ENCODE peak calls at places on chromosomes 11 and 22, in seven cellular contexts. One of them, this sample, is unnamed. For H3K27me3 and H3K4me1, the result is how much of the 10 kb centered on the place peaks cover.

GRCh38 chr11:68430801-68431200 is 29.8 kb upstream of the PPP6R3 start:
- DNase-seq in body of pancreas: no peak
- DNase-seq in psoas muscle: no peak
- DNase-seq in neuronal stem cell: no peak
- DNase-seq in PC-3: peak
- DNase-seq in vagina: no peak
- DNase-seq in Panc1: no peak
- DNase-seq in this sample: no peak

GRCh38 chr22:31286360-31287255 is 5.7 kb downstream of the PIK3IP1 start:
- DNase-seq in body of pancreas: peak
- DNase-seq in psoas muscle: no peak
- DNase-seq in neuronal stem cell: no peak
- DNase-seq in PC-3: no peak
- DNase-seq in vagina: no peak
- DNase-seq in Panc1: no peak
- DNase-seq in this sample: no peak

GRCh38 chr11:70220136-70220535 is 17.0 kb downstream of the FADD start:
- DNase-seq in body of pancreas: no peak
- DNase-seq in psoas muscle: no peak
- DNase-seq in neuronal stem cell: no peak
- DNase-seq in PC-3: no peak
- DNase-seq in vagina: no peak
- DNase-seq in Panc1: no peak
- DNase-seq in this sample: no peak

GRCh38 chr11:88179141-88179540 is 3.9 kb upstream of the RAB38 start:
- DNase-seq in body of pancreas: no peak
- DNase-seq in psoas muscle: no peak
- DNase-seq in neuronal stem cell: no peak
- DNase-seq in PC-3: peak
- DNase-seq in vagina: no peak
- DNase-seq in Panc1: no peak
- DNase-seq in this sample: no peak

GRCh38 chr11:17014321-17014773 is at the start of gene PLEKHA7:
- DNase-seq in body of pancreas: no peak
- DNase-seq in psoas muscle: no peak
- DNase-seq in neuronal stem cell: peak
- DNase-seq in PC-3: peak
- DNase-seq in vagina: no peak
- DNase-seq in Panc1: no peak
- DNase-seq in this sample: no peak

GRCh38 chr11:31810779-31811647 is at the start of gene PAX6:
- DNase-seq in body of pancreas: peak
- DNase-seq in psoas muscle: no peak
- DNase-seq in neuronal stem cell: peak
- DNase-seq in PC-3: peak
- DNase-seq in vagina: no peak
- DNase-seq in Panc1: no peak
- DNase-seq in this sample: no peak

GRCh38 chr22:26197427-26197826 is 28.2 kb downstream of the SEZ6L start:
- DNase-seq in body of pancreas: no peak
- DNase-seq in psoas muscle: no peak
- DNase-seq in neuronal stem cell: no peak
- DNase-seq in PC-3: no peak
- DNase-seq in vagina: peak
- DNase-seq in Panc1: no peak
- DNase-seq in this sample: no peak

GRCh38 chr22:44444341-44445306 is 53.4 kb downstream of the RTL6 start:
- DNase-seq in body of pancreas: no peak
- DNase-seq in psoas muscle: no peak
- DNase-seq in neuronal stem cell: no peak
- DNase-seq in PC-3: no peak
- DNase-seq in vagina: no peak
- DNase-seq in Panc1: no peak
- DNase-seq in this sample: no peak

GRCh38 chr11:95072948-95073347 is 6.2 kb downstream of the SRSF8 start:
- DNase-seq in body of pancreas: no peak
- DNase-seq in psoas muscle: no peak
- DNase-seq in neuronal stem cell: no peak
- DNase-seq in PC-3: peak
- DNase-seq in vagina: no peak
- DNase-seq in Panc1: no peak
- DNase-seq in this sample: no peak

GRCh38 chr11:69213315-69213714 is 57.6 kb downstream of the SMIM38 start:
- DNase-seq in body of pancreas: no peak
- DNase-seq in psoas muscle: no peak
- DNase-seq in neuronal stem cell: no peak
- DNase-seq in PC-3: no peak
- DNase-seq in vagina: peak
- DNase-seq in Panc1: no peak
- DNase-seq in this sample: no peak

GRCh38 chr11:19912206-19913118 is 199.8 kb downstream of the NAV2 start:
- DNase-seq in body of pancreas: no peak
- DNase-seq in psoas muscle: no peak
- DNase-seq in neuronal stem cell: no peak
- DNase-seq in PC-3: no peak
- DNase-seq in vagina: no peak
- DNase-seq in Panc1: no peak
- DNase-seq in this sample: no peak

GRCh38 chr11:67033661-67034166 is 10.8 kb downstream of the SYT12 start:
- DNase-seq in body of pancreas: no peak
- DNase-seq in psoas muscle: no peak
- DNase-seq in neuronal stem cell: no peak
- DNase-seq in PC-3: peak
- DNase-seq in vagina: no peak
- DNase-seq in Panc1: no peak
- DNase-seq in this sample: no peak

GRCh38 chr11:69516526-69516925 is 35.1 kb downstream of the LINC01488 start:
- DNase-seq in body of pancreas: no peak
- DNase-seq in psoas muscle: no peak
- DNase-seq in neuronal stem cell: no peak
- DNase-seq in PC-3: no peak
- DNase-seq in vagina: no peak
- DNase-seq in Panc1: no peak
- DNase-seq in this sample: no peak

GRCh38 chr22:20632082-20632481 is 124.7 kb downstream of the MED15 start:
- DNase-seq in body of pancreas: no peak
- DNase-seq in psoas muscle: no peak
- DNase-seq in neuronal stem cell: no peak
- DNase-seq in PC-3: no peak
- DNase-seq in vagina: no peak
- DNase-seq in Panc1: no peak
- DNase-seq in this sample: no peak

GRCh38 chr11:63020671-63021255 is 5.1 kb upstream of the SLC22A8 start:
- DNase-seq in body of pancreas: no peak
- DNase-seq in psoas muscle: no peak
- DNase-seq in neuronal stem cell: peak
- DNase-seq in PC-3: peak
- DNase-seq in vagina: peak
- DNase-seq in Panc1: no peak
- DNase-seq in this sample: no peak

GRCh38 chr11:100789500-100789899 is 102.4 kb downstream of the ARHGAP42 start:
- DNase-seq in body of pancreas: peak
- DNase-seq in psoas muscle: peak
- DNase-seq in neuronal stem cell: no peak
- DNase-seq in PC-3: peak
- DNase-seq in vagina: no peak
- DNase-seq in Panc1: no peak
- DNase-seq in this sample: peak

GRCh38 chr22:24594569-24595120 is 1.8 kb upstream of the LRRC75B start:
- DNase-seq in body of pancreas: peak
- DNase-seq in psoas muscle: no peak
- DNase-seq in neuronal stem cell: no peak
- DNase-seq in PC-3: no peak
- DNase-seq in vagina: no peak
- DNase-seq in Panc1: no peak
- DNase-seq in this sample: no peak

GRCh38 chr11:74168838-74169237 is 2.0 kb downstream of the C2CD3 start:
- DNase-seq in body of pancreas: no peak
- DNase-seq in psoas muscle: no peak
- DNase-seq in neuronal stem cell: no peak
- DNase-seq in PC-3: no peak
- DNase-seq in vagina: no peak
- DNase-seq in Panc1: no peak
- DNase-seq in this sample: no peak

GRCh38 chr11:75667831-75668507 is 869 bp downstream of the MAP6 start:
- DNase-seq in body of pancreas: peak
- DNase-seq in psoas muscle: peak
- DNase-seq in neuronal stem cell: peak
- DNase-seq in PC-3: peak
- DNase-seq in vagina: no peak
- DNase-seq in Panc1: no peak
- DNase-seq in this sample: peak
- H3K27ac ChIP-seq in body of pancreas: no peak
- H3K27ac ChIP-seq in psoas muscle: no peak
- H3K27ac ChIP-seq in neuronal stem cell: no peak
- H3K27ac ChIP-seq in PC-3: no peak
- H3K27ac ChIP-seq in vagina: peak
- H3K27ac ChIP-seq in Panc1: no peak
- H3K27ac ChIP-seq in this sample: peak

GRCh38 chr11:111539426-111540113 is 950 bp upstream of the LAYN start:
- DNase-seq in body of pancreas: no peak
- DNase-seq in psoas muscle: no peak
- DNase-seq in neuronal stem cell: no peak
- DNase-seq in PC-3: no peak
- DNase-seq in vagina: no peak
- DNase-seq in Panc1: no peak
- DNase-seq in this sample: no peak

GRCh38 chr11:111540114-111540920 is at the start of gene LAYN:
- DNase-seq in body of pancreas: peak
- DNase-seq in psoas muscle: peak
- DNase-seq in neuronal stem cell: peak
- DNase-seq in PC-3: no peak
- DNase-seq in vagina: no peak
- DNase-seq in Panc1: no peak
- DNase-seq in this sample: peak

GRCh38 chr11:111540921-111541208 is 345 bp downstream of the LAYN start:
- DNase-seq in body of pancreas: no peak
- DNase-seq in psoas muscle: no peak
- DNase-seq in neuronal stem cell: no peak
- DNase-seq in PC-3: no peak
- DNase-seq in vagina: no peak
- DNase-seq in Panc1: no peak
- DNase-seq in this sample: no peak

GRCh38 chr11:111537336-111537860 is 3.1 kb upstream of the LAYN start:
- DNase-seq in body of pancreas: no peak
- DNase-seq in psoas muscle: no peak
- DNase-seq in neuronal stem cell: no peak
- DNase-seq in PC-3: no peak
- DNase-seq in vagina: no peak
- DNase-seq in Panc1: no peak
- DNase-seq in this sample: no peak

GRCh38 chr11:111538407-111539114 is 2.0 kb upstream of the LAYN start:
- DNase-seq in body of pancreas: no peak
- DNase-seq in psoas muscle: no peak
- DNase-seq in neuronal stem cell: no peak
- DNase-seq in PC-3: peak
- DNase-seq in vagina: no peak
- DNase-seq in Panc1: no peak
- DNase-seq in this sample: no peak
- H3K27me3 ChIP-seq in body of pancreas: under half
- H3K27me3 ChIP-seq in psoas muscle: under half
- H3K27me3 ChIP-seq in neuronal stem cell: half or more
- H3K27me3 ChIP-seq in PC-3: under half
- H3K27me3 ChIP-seq in vagina: under half
- H3K27me3 ChIP-seq in Panc1: under half
- H3K27me3 ChIP-seq in this sample: under half

DNA sequence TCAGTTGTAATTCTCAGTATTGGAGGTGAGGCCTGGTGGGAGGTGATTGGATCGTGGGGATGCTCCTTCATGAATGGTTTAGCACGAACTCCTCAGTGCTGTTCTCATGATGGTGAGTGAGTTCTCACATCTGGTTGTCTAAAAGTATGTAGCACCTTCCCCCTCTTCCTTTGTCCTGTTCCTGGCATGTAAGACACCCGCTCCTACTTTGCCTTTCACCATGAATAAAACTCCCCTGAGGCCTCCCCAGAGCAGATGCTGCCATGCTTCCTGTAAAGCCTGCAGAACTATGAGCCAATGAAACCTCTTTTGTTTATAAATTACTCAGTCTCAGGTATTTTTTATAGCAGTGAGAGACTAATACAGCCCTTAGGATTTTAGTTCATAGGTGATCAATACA is 191.5 kb downstream of the MAML2 start:
- DNase-seq in body of pancreas: no peak
- DNase-seq in psoas muscle: no peak
- DNase-seq in neuronal stem cell: no peak
- DNase-seq in PC-3: no peak
- DNase-seq in vagina: no peak
- DNase-seq in Panc1: no peak
- DNase-seq in this sample: no peak
- H3K4me1 ChIP-seq in body of pancreas: under half
- H3K4me1 ChIP-seq in psoas muscle: under half
- H3K4me1 ChIP-seq in neuronal stem cell: under half
- H3K4me1 ChIP-seq in PC-3: half or more
- H3K4me1 ChIP-seq in vagina: under half
- H3K4me1 ChIP-seq in Panc1: under half
- H3K4me1 ChIP-seq in this sample: under half

DNA sequence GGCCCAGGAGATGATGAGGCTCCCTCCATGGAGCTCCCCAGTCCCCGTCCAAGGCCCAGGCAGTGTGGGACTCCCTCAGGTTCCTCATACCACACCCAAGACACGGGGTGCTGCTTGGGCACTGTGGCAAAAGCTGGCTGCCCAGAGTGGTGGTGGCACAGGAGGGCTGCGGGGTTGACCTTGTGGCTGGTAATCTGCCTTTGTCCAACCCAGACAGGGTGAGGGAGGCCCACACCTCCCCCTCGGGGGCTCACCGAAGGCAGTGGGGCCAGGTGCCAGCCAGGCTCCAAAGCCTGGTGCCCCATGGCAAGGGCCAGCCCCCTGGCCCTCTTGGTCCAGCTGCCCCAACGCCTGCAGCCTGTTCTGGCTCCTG is 17.2 kb downstream of the PHLDA2 start:
- DNase-seq in body of pancreas: peak
- DNase-seq in psoas muscle: no peak
- DNase-seq in neuronal stem cell: no peak
- DNase-seq in PC-3: no peak
- DNase-seq in vagina: no peak
- DNase-seq in Panc1: no peak
- DNase-seq in this sample: no peak
- H3K27ac ChIP-seq in body of pancreas: peak
- H3K27ac ChIP-seq in psoas muscle: no peak
- H3K27ac ChIP-seq in neuronal stem cell: no peak
- H3K27ac ChIP-seq in PC-3: peak
- H3K27ac ChIP-seq in vagina: peak
- H3K27ac ChIP-seq in Panc1: peak
- H3K27ac ChIP-seq in this sample: no peak

DNA sequence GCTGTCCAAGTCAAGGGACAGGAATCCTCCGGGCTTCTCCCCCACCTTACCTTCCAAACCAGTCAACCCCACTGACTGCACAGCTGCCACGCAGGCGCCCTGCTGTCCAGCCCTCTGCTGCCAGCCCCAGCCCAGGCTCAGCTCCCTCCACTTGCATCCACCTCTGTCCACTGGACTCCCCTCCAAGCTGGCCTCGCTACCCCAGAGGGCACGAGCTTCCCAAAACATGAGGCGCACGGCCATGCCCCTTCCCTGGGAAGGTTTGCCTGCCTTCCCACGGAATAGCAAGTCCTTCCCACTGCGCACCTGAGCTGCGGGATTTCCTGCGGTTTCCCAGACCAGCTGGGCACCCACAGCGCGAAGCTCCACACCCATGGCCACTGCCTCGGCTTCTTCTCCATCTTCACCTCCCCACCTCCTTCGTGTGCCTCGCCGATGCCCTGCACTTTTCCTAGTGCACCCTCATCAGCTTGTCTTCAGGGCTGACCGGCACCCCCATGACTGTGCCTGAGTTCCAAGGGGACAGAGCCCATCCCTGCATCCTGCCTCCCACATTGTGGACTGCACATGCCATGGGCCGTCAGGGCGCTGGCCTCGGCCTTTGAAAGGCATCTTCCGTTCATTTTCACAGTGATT is 16.6 kb downstream of the IFITM10 start:
- DNase-seq in body of pancreas: no peak
- DNase-seq in psoas muscle: no peak
- DNase-seq in neuronal stem cell: no peak
- DNase-seq in PC-3: no peak
- DNase-seq in vagina: no peak
- DNase-seq in Panc1: no peak
- DNase-seq in this sample: no peak
- H3K27me3 ChIP-seq in body of pancreas: under half
- H3K27me3 ChIP-seq in psoas muscle: half or more
- H3K27me3 ChIP-seq in neuronal stem cell: under half
- H3K27me3 ChIP-seq in PC-3: under half
- H3K27me3 ChIP-seq in vagina: under half
- H3K27me3 ChIP-seq in Panc1: under half
- H3K27me3 ChIP-seq in this sample: half or more